ENCODE peak calls at places on chromosomes 12 and 14, in six cellular contexts. One of them, this sample, is unnamed.

GRCh38 chr14:95056476-95056875 is 100.9 kb downstream of the DICER1 start:
- DNase-seq in thyroid gland: peak; percentile 90
- DNase-seq in Peyer's patch: no peak
- DNase-seq in fibroblast of lung: no peak
- DNase-seq in suprapubic skin: no peak
- DNase-seq in tibial artery: peak; percentile 54
- DNase-seq in this sample: no peak

GRCh38 chr12:31558521-31558920 is 32.4 kb downstream of the DENND5B start:
- DNase-seq in thyroid gland: no peak
- DNase-seq in Peyer's patch: no peak
- DNase-seq in fibroblast of lung: peak; percentile 80
- DNase-seq in suprapubic skin: no peak
- DNase-seq in tibial artery: no peak
- DNase-seq in this sample: no peak

GRCh38 chr14:39247256-39247655 is 13.5 kb downstream of the MIA2 start:
- DNase-seq in thyroid gland: no peak
- DNase-seq in Peyer's patch: no peak
- DNase-seq in fibroblast of lung: peak; percentile 92
- DNase-seq in suprapubic skin: no peak
- DNase-seq in tibial artery: no peak
- DNase-seq in this sample: no peak

GRCh38 chr12:53623526-53623925 is 2.7 kb downstream of the ATF7 start:
- DNase-seq in thyroid gland: no peak
- DNase-seq in Peyer's patch: no peak
- DNase-seq in fibroblast of lung: peak; percentile 62
- DNase-seq in suprapubic skin: no peak
- DNase-seq in tibial artery: no peak
- DNase-seq in this sample: no peak

GRCh38 chr14:31263485-31264133 is 56.0 kb upstream of the HECTD1 start:
- DNase-seq in thyroid gland: peak; percentile 83
- DNase-seq in Peyer's patch: no peak
- DNase-seq in fibroblast of lung: peak; percentile 100
- DNase-seq in suprapubic skin: no peak
- DNase-seq in tibial artery: peak; percentile 79
- DNase-seq in this sample: no peak

GRCh38 chr14:20434701-20435453 is 1.1 kb downstream of the KLHL33 start:
- DNase-seq in thyroid gland: peak; percentile 32
- DNase-seq in Peyer's patch: no peak
- DNase-seq in fibroblast of lung: peak; percentile 6
- DNase-seq in suprapubic skin: no peak
- DNase-seq in tibial artery: peak; percentile 89
- DNase-seq in this sample: no peak

GRCh38 chr14:57058319-57058718 is 210.4 kb downstream of the EXOC5 start:
- DNase-seq in thyroid gland: no peak
- DNase-seq in Peyer's patch: no peak
- DNase-seq in fibroblast of lung: no peak
- DNase-seq in suprapubic skin: no peak
- DNase-seq in tibial artery: no peak
- DNase-seq in this sample: no peak

GRCh38 chr14:65356327-65356836 is 56.1 kb upstream of the FUT8 start:
- DNase-seq in thyroid gland: no peak
- DNase-seq in Peyer's patch: no peak
- DNase-seq in fibroblast of lung: peak; percentile 88
- DNase-seq in suprapubic skin: no peak
- DNase-seq in tibial artery: no peak
- DNase-seq in this sample: no peak

GRCh38 chr12:7162691-7163114 is 26.8 kb upstream of the PEX5 start:
- DNase-seq in thyroid gland: peak; percentile 47
- DNase-seq in Peyer's patch: no peak
- DNase-seq in fibroblast of lung: peak; percentile 3
- DNase-seq in suprapubic skin: no peak
- DNase-seq in tibial artery: no peak
- DNase-seq in this sample: peak; percentile 3

GRCh38 chr14:34128665-34129064 is 177.8 kb upstream of the EGLN3 start:
- DNase-seq in thyroid gland: no peak
- DNase-seq in Peyer's patch: no peak
- DNase-seq in fibroblast of lung: no peak
- DNase-seq in suprapubic skin: no peak
- DNase-seq in tibial artery: no peak
- DNase-seq in this sample: no peak

GRCh38 chr12:59491877-59492276 is 104.0 kb upstream of the SLC16A7 start:
- DNase-seq in thyroid gland: no peak
- DNase-seq in Peyer's patch: no peak
- DNase-seq in fibroblast of lung: no peak
- DNase-seq in suprapubic skin: no peak
- DNase-seq in tibial artery: no peak
- DNase-seq in this sample: no peak

GRCh38 chr12:113334786-113335539 is at the start of gene SLC8B1:
- DNase-seq in thyroid gland: peak; percentile 83
- DNase-seq in Peyer's patch: peak; percentile 85
- DNase-seq in fibroblast of lung: peak; percentile 67
- DNase-seq in suprapubic skin: peak; percentile 93
- DNase-seq in tibial artery: peak; percentile 93
- DNase-seq in this sample: peak; percentile 74

GRCh38 chr12:95218852-95219171 is 1.2 kb downstream of the VEZT start:
- DNase-seq in thyroid gland: peak; percentile 52
- DNase-seq in Peyer's patch: peak; percentile 56
- DNase-seq in fibroblast of lung: no peak
- DNase-seq in suprapubic skin: no peak
- DNase-seq in tibial artery: no peak
- DNase-seq in this sample: peak; percentile 17

GRCh38 chr12:27542628-27543027 is 18.6 kb downstream of the PPFIBP1 start:
- DNase-seq in thyroid gland: no peak
- DNase-seq in Peyer's patch: no peak
- DNase-seq in fibroblast of lung: peak; percentile 99
- DNase-seq in suprapubic skin: no peak
- DNase-seq in tibial artery: no peak
- DNase-seq in this sample: no peak

GRCh38 chr14:72604133-72604532 is 289.8 kb downstream of the DPF3 start:
- DNase-seq in thyroid gland: no peak
- DNase-seq in Peyer's patch: no peak
- DNase-seq in fibroblast of lung: no peak
- DNase-seq in suprapubic skin: no peak
- DNase-seq in tibial artery: no peak
- DNase-seq in this sample: no peak

GRCh38 chr14:100586520-100587247 is 533 bp downstream of the BEGAIN start:
- DNase-seq in thyroid gland: no peak
- DNase-seq in Peyer's patch: no peak
- DNase-seq in fibroblast of lung: peak; percentile 54
- DNase-seq in suprapubic skin: no peak
- DNase-seq in tibial artery: peak; percentile 35
- DNase-seq in this sample: no peak

GRCh38 chr12:50685641-50686040 is 78.3 kb upstream of the ATF1 start:
- DNase-seq in thyroid gland: no peak
- DNase-seq in Peyer's patch: no peak
- DNase-seq in fibroblast of lung: no peak
- DNase-seq in suprapubic skin: no peak
- DNase-seq in tibial artery: no peak
- DNase-seq in this sample: no peak

GRCh38 chr14:30238936-30239335 is 311.3 kb upstream of the PRKD1 start:
- DNase-seq in thyroid gland: peak; percentile 74
- DNase-seq in Peyer's patch: no peak
- DNase-seq in fibroblast of lung: no peak
- DNase-seq in suprapubic skin: no peak
- DNase-seq in tibial artery: no peak
- DNase-seq in this sample: no peak

GRCh38 chr14:65203574-65203973 is 101.3 kb upstream of the MAX start:
- DNase-seq in thyroid gland: no peak
- DNase-seq in Peyer's patch: no peak
- DNase-seq in fibroblast of lung: no peak
- DNase-seq in suprapubic skin: no peak
- DNase-seq in tibial artery: no peak
- DNase-seq in this sample: no peak

GRCh38 chr14:61342941-61343340 is 21.6 kb downstream of the PRKCH start:
- DNase-seq in thyroid gland: no peak
- DNase-seq in Peyer's patch: no peak
- DNase-seq in fibroblast of lung: no peak
- DNase-seq in suprapubic skin: no peak
- DNase-seq in tibial artery: no peak
- DNase-seq in this sample: no peak

GRCh38 chr14:81797246-81797645 is 263.6 kb upstream of the SEL1L start:
- DNase-seq in thyroid gland: no peak
- DNase-seq in Peyer's patch: no peak
- DNase-seq in fibroblast of lung: no peak
- DNase-seq in suprapubic skin: no peak
- DNase-seq in tibial artery: no peak
- DNase-seq in this sample: no peak

GRCh38 chr12:112973712-112974305 is 4.5 kb upstream of the OAS2 start:
- DNase-seq in thyroid gland: no peak
- DNase-seq in Peyer's patch: no peak
- DNase-seq in fibroblast of lung: no peak
- DNase-seq in suprapubic skin: no peak
- DNase-seq in tibial artery: no peak
- DNase-seq in this sample: no peak

GRCh38 chr14:29453045-29453444 is 474.6 kb downstream of the PRKD1 start:
- DNase-seq in thyroid gland: no peak
- DNase-seq in Peyer's patch: no peak
- DNase-seq in fibroblast of lung: no peak
- DNase-seq in suprapubic skin: no peak
- DNase-seq in tibial artery: no peak
- DNase-seq in this sample: no peak

GRCh38 chr12:8899835-8900234 is 14.5 kb upstream of the PHC1 start:
- DNase-seq in thyroid gland: no peak
- DNase-seq in Peyer's patch: no peak
- DNase-seq in fibroblast of lung: no peak
- DNase-seq in suprapubic skin: no peak
- DNase-seq in tibial artery: no peak
- DNase-seq in this sample: no peak

GRCh38 chr14:49892301-49892635 is 614 bp upstream of the ARF6 start:
- DNase-seq in thyroid gland: peak; percentile 63
- DNase-seq in Peyer's patch: peak; percentile 65
- DNase-seq in fibroblast of lung: peak; percentile 80
- DNase-seq in suprapubic skin: no peak
- DNase-seq in tibial artery: no peak
- DNase-seq in this sample: peak; percentile 29

DNA sequence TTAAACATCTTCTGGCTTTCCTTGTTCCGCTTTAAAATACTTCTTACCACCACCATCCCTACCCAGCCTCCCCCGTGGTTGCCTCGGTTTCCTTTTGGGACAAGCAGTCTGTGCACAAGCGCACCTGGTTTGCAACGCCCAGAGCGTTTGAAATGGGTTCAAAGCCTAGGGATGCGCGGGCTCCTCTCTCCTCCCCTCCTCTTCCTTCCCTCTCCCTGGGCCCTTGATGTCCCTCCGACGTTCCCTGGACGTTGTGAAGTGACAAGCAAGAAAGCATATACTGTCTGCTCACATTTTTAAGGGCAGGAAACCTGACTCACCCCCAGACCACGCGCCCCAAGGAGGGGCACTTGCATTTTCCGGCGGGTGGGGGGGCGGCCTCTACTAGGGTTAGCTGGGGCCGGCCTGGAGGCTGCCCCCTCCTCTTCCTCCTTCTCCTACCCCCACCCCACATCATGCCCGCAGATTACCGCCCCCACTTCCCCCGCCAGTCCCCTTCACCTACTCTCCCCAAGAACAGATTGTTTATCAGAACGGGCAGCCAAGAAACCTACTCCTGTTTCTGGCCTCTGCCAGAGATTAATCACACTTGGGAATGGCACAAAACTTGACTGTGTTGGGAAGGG is 9.5 kb upstream of the IRF2BPL start:
- DNase-seq in thyroid gland: peak; percentile 31
- DNase-seq in Peyer's patch: peak; percentile 57
- DNase-seq in fibroblast of lung: peak; percentile 72
- DNase-seq in suprapubic skin: no peak
- DNase-seq in tibial artery: no peak
- DNase-seq in this sample: peak; percentile 30
- H3K4me1 ChIP-seq in thyroid gland: peaks cover 91% of the 10 kb centered on the region
- H3K4me1 ChIP-seq in Peyer's patch: peaks cover 3% of the 10 kb centered on the region
- H3K4me1 ChIP-seq in fibroblast of lung: peaks cover 41% of the 10 kb centered on the region
- H3K4me1 ChIP-seq in suprapubic skin: peaks cover 96% of the 10 kb centered on the region
- H3K4me1 ChIP-seq in tibial artery: peaks cover 64% of the 10 kb centered on the region
- H3K4me1 ChIP-seq in this sample: peaks cover 73% of the 10 kb centered on the region

GRCh38 chr12:108564724-108565123 is 2.3 kb downstream of the ISCU start:
- DNase-seq in thyroid gland: peak; percentile 41
- DNase-seq in Peyer's patch: no peak
- DNase-seq in fibroblast of lung: no peak
- DNase-seq in suprapubic skin: no peak
- DNase-seq in tibial artery: peak; percentile 47
- DNase-seq in this sample: no peak
- H3K27ac ChIP-seq in thyroid gland: peak overlapping the region; percentile 73
- H3K27ac ChIP-seq in Peyer's patch: no peak overlapping the region
- H3K27ac ChIP-seq in fibroblast of lung: no peak overlapping the region
- H3K27ac ChIP-seq in suprapubic skin: no peak overlapping the region
- H3K27ac ChIP-seq in tibial artery: peak overlapping the region; percentile 2
- H3K27ac ChIP-seq in this sample: peak overlapping the region; percentile 90

GRCh38 chr12:4969405-4969804 is 59.7 kb downstream of the KCNA1 start:
- DNase-seq in thyroid gland: no peak
- DNase-seq in Peyer's patch: no peak
- DNase-seq in fibroblast of lung: no peak
- DNase-seq in suprapubic skin: no peak
- DNase-seq in tibial artery: no peak
- DNase-seq in this sample: no peak
- H3K36me3 ChIP-seq in thyroid gland: no peaks in the 10 kb centered on the region
- H3K36me3 ChIP-seq in Peyer's patch: no peaks in the 10 kb centered on the region
- H3K36me3 ChIP-seq in fibroblast of lung: no peaks in the 10 kb centered on the region
- H3K36me3 ChIP-seq in suprapubic skin: no peaks in the 10 kb centered on the region
- H3K36me3 ChIP-seq in tibial artery: no peaks in the 10 kb centered on the region
- H3K36me3 ChIP-seq in this sample: no peaks in the 10 kb centered on the region

DNA sequence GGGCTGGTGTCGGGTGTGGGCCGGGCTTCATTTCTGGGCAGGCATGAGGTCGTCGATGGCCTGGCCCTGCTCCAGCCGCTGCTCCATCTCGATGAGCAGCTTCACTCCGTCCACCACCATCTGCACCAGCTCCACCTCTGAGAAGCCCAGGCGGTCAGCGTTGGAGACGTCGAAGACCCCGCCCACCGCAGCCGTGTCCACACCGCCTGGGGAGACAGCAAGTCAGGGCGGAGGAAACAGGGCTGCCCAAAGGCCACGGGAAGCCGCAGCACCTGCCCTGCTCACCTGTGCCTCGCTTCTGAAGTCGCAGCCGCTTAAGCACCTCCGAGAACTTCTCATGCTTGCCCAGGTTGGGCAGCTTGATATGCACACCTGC is 2.8 kb downstream of the CKB start:
- DNase-seq in thyroid gland: peak; percentile 95
- DNase-seq in Peyer's patch: no peak
- DNase-seq in fibroblast of lung: no peak
- DNase-seq in suprapubic skin: no peak
- DNase-seq in tibial artery: peak; percentile 78
- DNase-seq in this sample: no peak
- H3K4me1 ChIP-seq in thyroid gland: peaks cover 67% of the 10 kb centered on the region
- H3K4me1 ChIP-seq in Peyer's patch: no peaks in the 10 kb centered on the region
- H3K4me1 ChIP-seq in fibroblast of lung: peaks cover 16% of the 10 kb centered on the region
- H3K4me1 ChIP-seq in suprapubic skin: peaks cover 84% of the 10 kb centered on the region
- H3K4me1 ChIP-seq in tibial artery: peaks cover 38% of the 10 kb centered on the region
- H3K4me1 ChIP-seq in this sample: peaks cover 23% of the 10 kb centered on the region

DNA sequence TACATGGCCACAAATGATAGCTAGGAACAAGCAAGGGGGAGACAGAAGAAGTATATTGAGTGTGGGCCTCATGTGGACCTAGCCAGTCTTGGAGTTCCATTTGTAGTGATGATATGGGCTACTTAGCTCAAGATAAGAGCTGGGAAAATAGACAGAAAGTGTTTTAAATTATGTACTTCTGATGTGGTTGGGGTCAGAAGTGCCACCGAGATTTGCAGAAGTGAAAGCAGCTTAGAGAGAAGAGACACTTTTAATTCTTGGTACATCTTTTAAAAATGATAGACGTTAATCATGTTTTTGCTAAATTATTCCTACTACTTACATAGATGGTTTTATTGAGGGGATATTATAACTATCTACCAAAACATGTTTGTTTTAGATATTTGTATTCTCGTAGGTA is 198.3 kb upstream of the PDZRN4 start:
- DNase-seq in thyroid gland: no peak
- DNase-seq in Peyer's patch: no peak
- DNase-seq in fibroblast of lung: no peak
- DNase-seq in suprapubic skin: no peak
- DNase-seq in tibial artery: no peak
- DNase-seq in this sample: no peak
- H3K27ac ChIP-seq in thyroid gland: no peak overlapping the region
- H3K27ac ChIP-seq in Peyer's patch: no peak overlapping the region
- H3K27ac ChIP-seq in fibroblast of lung: no peak overlapping the region
- H3K27ac ChIP-seq in suprapubic skin: no peak overlapping the region
- H3K27ac ChIP-seq in tibial artery: no peak overlapping the region
- H3K27ac ChIP-seq in this sample: no peak overlapping the region

This sample was measured in effector memory CD4-positive, alpha-beta T cell.